ENCODE peak calls at places on chromosome 17, in four cellular contexts. N is choroid plexus epithelial cell, W is progenitor cell of endocrine pancreas, F is suprapubic skin. L is an unnamed sample.

GRCh38 chr17:74922694-74923537 is at the start of gene USH1G:
- DNase-seq in N (no peak), W (no peak), F (no peak), L (no peak)

GRCh38 chr17:59706900-59707181 is 389 bp downstream of the PTRH2 start:
- DNase-seq in N (no peak), W (no peak), F (no peak), L (no peak)

GRCh38 chr17:59893617-59894100 is 738 bp downstream of the RPS6KB1 start:
- DNase-seq in N (peak), W (no peak), F (no peak), L (no peak)

GRCh38 chr17:82959990-82960418 is 119.4 kb upstream of the METRNL start:
- DNase-seq in N (no peak), W (no peak), F (peak), L (peak)

GRCh38 chr17:56658648-56659047 is 65.1 kb downstream of the NOG start:
- DNase-seq in N (no peak), W (no peak), F (no peak), L (no peak)

GRCh38 chr17:44786551-44787081 is 27.8 kb downstream of the ADAM11 start:
- DNase-seq in N (no peak), W (no peak), F (no peak), L (no peak)

GRCh38 chr17:51445934-51446333 is 185.6 kb downstream of the UTP18 start:
- DNase-seq in N (no peak), W (no peak), F (no peak), L (no peak)

GRCh38 chr17:43880420-43880991 is 26.8 kb downstream of the MPP2 start:
- DNase-seq in N (peak), W (no peak), F (no peak), L (no peak)

GRCh38 chr17:81494984-81495383 is 17.6 kb downstream of the ACTG1 start:
- DNase-seq in N (peak), W (no peak), F (no peak), L (no peak)

GRCh38 chr17:10805911-10806310 is 2.0 kb upstream of the TMEM238L start:
- DNase-seq in N (no peak), W (no peak), F (no peak), L (no peak)

GRCh38 chr17:7436556-7437368 is 1.5 kb downstream of the TMEM102 start:
- DNase-seq in N (peak), W (peak), F (no peak), L (peak)

GRCh38 chr17:1109606-1110523 is 69.9 kb downstream of the ABR start:
- DNase-seq in N (peak), W (peak), F (no peak), L (peak)

GRCh38 chr17:83006515-83007455 is 72.6 kb upstream of the METRNL start:
- DNase-seq in N (no peak), W (no peak), F (no peak), L (no peak)

GRCh38 chr17:68344701-68345136 is 53.4 kb downstream of the ARSG start:
- DNase-seq in N (no peak), W (no peak), F (no peak), L (no peak)

GRCh38 chr17:48127371-48128051 is 19.9 kb downstream of the SNX11 start:
- DNase-seq in N (no peak), W (no peak), F (no peak), L (no peak)

GRCh38 chr17:62821213-62822079 is 13.3 kb upstream of the MARCHF10 start:
- DNase-seq in N (peak), W (no peak), F (no peak), L (no peak)

GRCh38 chr17:48626470-48627241 is 498 bp upstream of the HOXB9 start:
- DNase-seq in N (no peak), W (no peak), F (no peak), L (no peak)

GRCh38 chr17:81823800-81824550 is 9.1 kb downstream of the MCRIP1 start:
- DNase-seq in N (no peak), W (no peak), F (no peak), L (no peak)

GRCh38 chr17:43832976-43833829 is at the start of gene MPP3:
- DNase-seq in N (peak), W (peak), F (no peak), L (no peak)

GRCh38 chr17:7133916-7134315 is 19.3 kb upstream of the ASGR2 start:
- DNase-seq in N (no peak), W (no peak), F (no peak), L (no peak)

GRCh38 chr17:79755591-79755990 is 22.4 kb upstream of the CBX2 start:
- DNase-seq in N (no peak), W (no peak), F (no peak), L (no peak)

GRCh38 chr17:79754359-79754758 is 23.6 kb upstream of the CBX2 start:
- DNase-seq in N (no peak), W (no peak), F (no peak), L (no peak)

GRCh38 chr17:79760197-79760906 is 17.6 kb upstream of the CBX2 start:
- DNase-seq in N (no peak), W (no peak), F (no peak), L (no peak)

GRCh38 chr17:79758260-79758659 is 19.7 kb upstream of the CBX2 start:
- DNase-seq in N (no peak), W (no peak), F (no peak), L (no peak)

GRCh38 chr17:79757140-79757745 is 20.7 kb upstream of the CBX2 start:
- DNase-seq in N (no peak), W (no peak), F (no peak), L (no peak)
- TF ChIP-seq CTCF in N (no peak), W (no peak), F (no peak), L (no peak)

GRCh38 chr17:61486135-61487120 is 34.2 kb downstream of the TBX4 start:
- DNase-seq in N (peak), W (no peak), F (no peak), L (no peak)
- TF ChIP-seq CTCF in N (peak), W (peak), F (no peak), L (peak)

GRCh38 chr17:71024969-71025368 is 855.6 kb downstream of the KCNJ2 start:
- DNase-seq in N (no peak), W (no peak), F (no peak), L (no peak)
- TF ChIP-seq CTCF in N (no peak), W (no peak), F (no peak), L (no peak)

GRCh38 chr17:45863857-45864654 is 19.4 kb downstream of the SPPL2C start:
- DNase-seq in N (no peak), W (no peak), F (no peak), L (no peak)
- TF ChIP-seq CTCF in N (no peak), W (no peak), F (no peak), L (no peak)

GRCh38 chr17:61399131-61400057 is at the start of gene TBX2:
- DNase-seq in N (peak), W (no peak), F (no peak), L (no peak)
- TF ChIP-seq CTCF in N (no peak), W (peak), F (no peak), L (no peak)

GRCh38 chr17:17877548-17878358 is 41.0 kb upstream of the SREBF1 start:
- DNase-seq in N (peak), W (no peak), F (no peak), L (no peak)
- TF ChIP-seq CTCF in N (peak), W (no peak), F (no peak), L (no peak)

GRCh38 chr17:42453544-42453943 is 5.1 kb upstream of the ATP6V0A1 start:
- DNase-seq in N (no peak), W (no peak), F (no peak), L (no peak)
- TF ChIP-seq CTCF in N (no peak), W (no peak), F (no peak), L (no peak)

DNA sequence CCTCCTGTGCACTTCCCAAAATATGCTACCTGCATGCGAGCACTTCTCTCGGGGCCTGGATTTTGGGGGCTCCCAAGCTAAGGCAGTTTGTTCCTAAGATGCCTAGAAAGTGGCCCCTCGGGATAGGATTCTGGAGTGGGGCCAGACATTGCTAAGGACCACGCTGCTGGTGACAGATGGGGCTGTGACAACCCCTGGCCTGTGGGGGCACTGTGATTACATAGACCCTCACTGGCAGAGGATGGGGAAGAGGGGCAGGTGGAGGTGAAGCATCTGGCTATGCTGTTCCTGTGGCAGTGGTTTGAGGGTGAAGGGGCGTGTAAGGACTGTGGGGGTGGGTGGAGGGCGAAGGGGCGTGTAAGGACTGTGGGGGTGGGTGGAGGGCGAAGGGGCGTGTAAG is 128.4 kb downstream of the ENGASE start:
- DNase-seq in N (no peak), W (no peak), F (no peak), L (no peak)
- TF ChIP-seq CTCF in N (no peak), W (no peak), F (no peak), L (no peak)

GRCh38 chr17:79607941-79608728 is 2.7 kb downstream of the RBFOX3 start:
- DNase-seq in N (peak), W (peak), F (no peak), L (no peak)
- TF ChIP-seq CTCF in N (no peak), W (peak), F (no peak), L (peak)